ENCODE peak calls at places on chromosomes 3 and 15, in four cellular contexts. V is breast epithelium, E is spleen, M is HCT116. R is an unnamed sample.
A peak's percentile ranks its signal among the peaks of the same experiment; 100 is the strongest.

GRCh38 chr3:123809597-123809996 is 74.5 kb downstream of the MYLK start:
- DNase-seq in V (no peak), M (no peak), E (no peak), R (no peak)

GRCh38 chr3:194174407-194174806 is 38.5 kb downstream of the HES1 start:
- DNase-seq in V (no peak), M (no peak), E (no peak), R (no peak)

GRCh38 chr3:189340680-189341460 is 169.1 kb downstream of the TPRG1 start:
- DNase-seq in M (peak; percentile 23), E (no peak), V (no peak), R (no peak)

GRCh38 chr3:152621006-152621868 is 213.7 kb upstream of the P2RY1 start:
- DNase-seq in E (no peak), M (no peak), V (no peak), R (no peak)

GRCh38 chr15:70113304-70113700 is 15.6 kb upstream of the TLE3 start:
- DNase-seq in M (no peak), V (no peak), E (peak; percentile 91), R (no peak)

GRCh38 chr3:27568393-27568792 is 84.2 kb upstream of the SLC4A7 start:
- DNase-seq in M (no peak), V (peak; percentile 78), E (no peak), R (no peak)

GRCh38 chr15:90691369-90691768 is 25.8 kb upstream of the BLM start:
- DNase-seq in M (no peak), E (no peak), V (no peak), R (no peak)

GRCh38 chr15:59131456-59131855 is 26.5 kb downstream of the CCNB2 start:
- DNase-seq in E (no peak), M (no peak), V (no peak), R (no peak)

GRCh38 chr3:115018694-115019093 is 128.4 kb downstream of the ZBTB20 start:
- DNase-seq in E (no peak), V (no peak), M (no peak), R (no peak)

GRCh38 chr15:58383876-58384275 is 47.9 kb upstream of the LIPC start:
- DNase-seq in M (no peak), E (no peak), V (no peak), R (no peak)

GRCh38 chr3:34301313-34301712 is 502.9 kb downstream of the PDCD6IP start:
- DNase-seq in E (no peak), M (no peak), V (no peak), R (no peak)

GRCh38 chr3:57659810-57660439 is 33.0 kb downstream of the DENND6A start:
- DNase-seq in M (no peak), E (no peak), V (no peak), R (no peak)

GRCh38 chr3:141410861-141411771 is 42.8 kb downstream of the ZBTB38 start:
- DNase-seq in E (no peak), M (no peak), V (no peak), R (no peak)

GRCh38 chr3:127137113-127137512 is 55.8 kb upstream of the PRR23E start:
- DNase-seq in V (no peak), M (no peak), E (no peak), R (no peak)

GRCh38 chr3:100170492-100170891 is 56.2 kb upstream of the FILIP1L start:
- DNase-seq in E (no peak), V (no peak), M (no peak), R (no peak)

GRCh38 chr3:153513236-153513635 is 351.2 kb downstream of the RAP2B start:
- DNase-seq in E (no peak), M (peak; percentile 7), V (no peak), R (no peak)

GRCh38 chr3:112333002-112333385 is at the start of gene CD200:
- DNase-seq in M (no peak), E (peak; percentile 89), V (peak; percentile 62), R (no peak)
- TF ChIP-seq POLR2AphosphoS5 in M (no peak), E (peak; percentile 83), V (no peak), R (peak; percentile 66)

GRCh38 chr3:171676600-171677175 is 133.6 kb downstream of the PLD1 start:
- DNase-seq in V (no peak), M (no peak), E (peak; percentile 76), R (no peak)
- TF ChIP-seq POLR2A in V (no peak), M (no peak), E (no peak), R (no peak)

GRCh38 chr15:64016257-64016656 is 30.0 kb downstream of the DAPK2 start:
- DNase-seq in E (no peak), V (no peak), M (no peak), R (no peak)
- H3K27ac ChIP-seq in E (no peak overlapping the region), V (no peak overlapping the region), M (no peak overlapping the region), R (no peak overlapping the region)

DNA sequence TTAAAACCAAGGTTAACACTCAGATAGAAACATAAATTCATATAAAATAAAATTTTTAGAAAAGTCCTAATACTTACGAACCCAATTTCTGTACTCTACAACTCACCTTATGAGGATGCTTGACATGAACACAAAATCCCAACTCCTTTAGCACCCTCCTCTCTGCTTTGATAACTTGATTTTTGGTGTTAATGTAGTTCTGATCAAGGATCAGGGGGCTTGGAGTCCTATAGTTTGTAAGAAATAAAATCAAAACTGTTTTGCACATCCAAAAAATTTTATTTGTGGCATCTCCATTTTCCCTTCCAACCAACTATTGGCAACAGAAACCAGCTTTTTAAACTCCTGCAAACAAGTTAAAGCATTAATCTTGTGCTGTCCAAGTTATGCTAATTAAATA is 7.0 kb downstream of the CCNL1 start:
- DNase-seq in E (no peak), M (no peak), V (no peak), R (no peak)
- TF ChIP-seq POLR2AphosphoS5 in E (no peak), M (no peak), V (no peak), R (no peak)

DNA sequence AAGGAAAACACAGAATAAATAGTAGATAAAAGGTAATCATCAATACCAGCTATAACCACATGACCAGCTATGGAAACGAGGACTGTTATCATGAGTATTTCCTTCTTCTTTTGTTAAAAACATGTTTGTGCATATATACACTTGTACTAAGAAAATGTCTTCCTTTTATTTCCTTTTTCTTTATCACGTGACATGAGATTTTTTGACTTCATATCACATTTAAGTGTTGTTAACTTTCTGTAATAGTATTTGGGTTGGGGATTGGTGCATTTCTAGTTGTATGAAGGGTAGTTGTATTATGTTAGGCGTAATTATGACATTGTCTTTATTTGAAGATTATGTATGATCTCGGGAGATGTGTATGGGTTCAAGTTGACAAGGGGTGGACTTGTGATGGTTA is 278.5 kb upstream of the ZNF385D start:
- DNase-seq in M (no peak), V (no peak), E (no peak), R (no peak)
- TF ChIP-seq POLR2A in M (no peak), V (no peak), E (no peak), R (no peak)

DNA sequence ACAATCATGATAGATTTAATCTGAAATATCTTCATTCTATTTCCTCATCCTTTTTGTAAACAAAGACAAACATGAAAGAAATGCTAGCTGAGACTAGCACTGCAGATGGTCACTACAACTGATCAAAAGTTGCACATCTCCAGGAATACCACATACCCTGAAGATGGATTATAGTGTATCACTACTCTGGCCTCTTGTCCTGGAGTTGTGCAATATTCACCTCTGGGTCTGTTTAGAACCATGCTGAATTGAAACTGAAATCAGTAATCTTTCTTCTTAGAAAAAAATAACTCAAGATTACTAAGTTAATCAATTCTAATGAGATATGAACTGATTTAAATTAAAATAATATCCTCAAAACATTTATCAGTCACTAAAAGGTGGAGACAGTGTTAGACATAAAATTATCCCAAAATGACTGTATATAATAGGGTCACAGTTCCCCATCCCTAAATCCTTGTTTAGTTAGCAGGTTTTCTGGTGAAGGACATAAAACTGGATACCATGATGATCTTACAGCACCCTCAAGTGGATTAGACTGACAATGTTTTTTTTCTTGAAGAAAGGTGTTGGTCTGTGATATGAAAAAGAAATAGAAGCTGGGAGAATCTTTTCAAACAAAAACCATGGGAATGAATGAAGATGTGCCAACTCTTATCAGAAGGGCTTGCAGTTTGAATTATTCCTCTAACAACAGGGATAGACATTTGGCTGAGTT is 7.2 kb upstream of the TTC14 start:
- DNase-seq in E (no peak), V (no peak), M (peak; percentile 22), R (no peak)
- H3K27ac ChIP-seq in E (no peak overlapping the region), V (no peak overlapping the region), M (no peak overlapping the region), R (no peak overlapping the region)

GRCh38 chr3:64884574-64884973 is 196.8 kb upstream of the ADAMTS9 start:
- DNase-seq in E (no peak), V (no peak), M (no peak), R (no peak)
- TF ChIP-seq POLR2AphosphoS5 in E (no peak), V (no peak), M (no peak), R (no peak)

DNA sequence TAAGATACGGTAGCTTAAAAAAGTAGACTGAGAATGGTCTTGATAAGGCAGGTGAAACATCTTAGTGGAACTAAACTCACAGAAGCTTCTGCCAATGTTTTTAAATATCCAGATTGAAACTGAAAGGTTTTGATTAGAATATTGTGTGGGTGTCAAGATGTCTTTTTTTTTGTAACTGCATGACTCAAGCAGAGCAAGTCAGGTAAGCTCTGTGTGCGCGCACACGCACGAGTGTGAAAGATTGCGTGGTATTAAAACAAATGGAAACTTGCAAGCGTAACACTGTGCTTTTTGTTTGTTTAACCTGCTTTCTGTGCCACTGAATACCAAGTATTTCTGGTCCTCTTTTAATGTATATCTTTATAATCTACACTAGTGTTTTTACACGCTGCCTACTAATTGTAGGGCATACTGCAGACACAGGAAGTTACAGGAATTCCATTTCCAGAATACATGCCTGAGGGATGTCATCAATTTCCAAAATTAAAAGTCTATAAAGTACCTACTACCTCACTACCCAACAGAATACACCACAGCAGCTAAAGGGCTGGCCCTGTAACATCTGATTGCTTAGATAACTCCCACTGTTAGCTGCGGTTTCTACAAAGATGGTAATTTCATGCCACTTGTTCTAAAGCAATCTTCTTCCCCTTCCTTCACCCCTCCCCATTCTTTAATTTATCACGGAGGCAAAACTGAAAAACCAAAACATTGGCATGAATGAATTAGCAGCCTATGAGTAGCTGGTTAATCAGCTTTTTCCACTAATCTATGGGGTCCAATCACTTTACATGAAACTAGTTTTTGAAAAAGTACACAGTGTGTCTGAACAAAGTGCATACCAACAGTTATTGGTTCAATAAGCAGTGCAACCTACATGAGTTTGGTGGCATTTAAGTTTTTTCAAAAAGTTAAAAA is 472.7 kb downstream of the SHQ1 start:
- DNase-seq in E (no peak), V (no peak), M (no peak), R (no peak)
- TF ChIP-seq POLR2A in E (no peak), V (no peak), M (no peak), R (no peak)

GRCh38 chr3:155572085-155572484 is 172.8 kb downstream of the PLCH1 start:
- DNase-seq in E (no peak), V (no peak), M (no peak), R (no peak)
- H3K27ac ChIP-seq in E (no peak overlapping the region), V (no peak overlapping the region), M (no peak overlapping the region), R (no peak overlapping the region)

R was measured in esophagus muscularis mucosa.